ENCODE peak calls at places on chromosomes 12 and 14, in six cellular contexts. D, O, Y, B, C and Z are unnamed samples.

GRCh38 chr14:95337052-95337595 is 17.4 kb upstream of the CLMN start:
- DNase-seq in D (no peak), O (no peak), Y (no peak), B (no peak), C (no peak), Z (no peak)

GRCh38 chr12:126483145-126484068 is 1418.2 kb downstream of the AACS start:
- DNase-seq in D (no peak), O (peak), Y (no peak), B (no peak), C (no peak), Z (peak)

GRCh38 chr12:77087427-77087826 is 22.1 kb upstream of the E2F7 start:
- DNase-seq in D (no peak), O (no peak), Y (no peak), B (no peak), C (no peak), Z (no peak)

GRCh38 chr12:80299219-80299618 is 144.8 kb upstream of the PTPRQ start:
- DNase-seq in D (no peak), O (no peak), Y (no peak), B (no peak), C (no peak), Z (no peak)

GRCh38 chr14:64696355-64696844 is 7.8 kb upstream of the PLEKHG3 start:
- DNase-seq in D (no peak), O (no peak), Y (no peak), B (peak), C (no peak), Z (no peak)

GRCh38 chr14:101175731-101176534 is 272.4 kb upstream of the RTL1 start:
- DNase-seq in D (no peak), O (no peak), Y (no peak), B (no peak), C (no peak), Z (no peak)

GRCh38 chr12:114952573-114953196 is 268.7 kb upstream of the TBX3 start:
- DNase-seq in D (no peak), O (no peak), Y (no peak), B (no peak), C (peak), Z (no peak)

GRCh38 chr14:76329150-76329881 is 46.6 kb upstream of the ESRRB start:
- DNase-seq in D (no peak), O (peak), Y (no peak), B (no peak), C (no peak), Z (no peak)

GRCh38 chr14:91399868-91400640 is 17.6 kb downstream of the CCDC88C start:
- DNase-seq in D (no peak), O (no peak), Y (no peak), B (peak), C (no peak), Z (no peak)

GRCh38 chr14:33110737-33111443 is 172.2 kb downstream of the NPAS3 start:
- DNase-seq in D (no peak), O (no peak), Y (no peak), B (no peak), C (no peak), Z (no peak)

GRCh38 chr12:42761601-42762350 is 172.2 kb upstream of the PRICKLE1 start:
- DNase-seq in D (no peak), O (no peak), Y (no peak), B (no peak), C (no peak), Z (no peak)

GRCh38 chr12:53695148-53696138 is 19.6 kb upstream of the ATP5MC2 start:
- DNase-seq in D (peak), O (peak), Y (no peak), B (no peak), C (peak), Z (peak)

GRCh38 chr12:81161680-81162079 is 83.8 kb downstream of the ACSS3 start:
- DNase-seq in D (no peak), O (no peak), Y (no peak), B (no peak), C (no peak), Z (no peak)

GRCh38 chr12:96670334-96670899 is 181.0 kb downstream of the CFAP54 start:
- DNase-seq in D (no peak), O (no peak), Y (no peak), B (no peak), C (no peak), Z (no peak)

GRCh38 chr14:60650382-60650961 is 1.2 kb upstream of the SIX1 start:
- DNase-seq in D (no peak), O (peak), Y (peak), B (no peak), C (no peak), Z (no peak)

GRCh38 chr12:113061061-113061694 is 4.6 kb downstream of the DTX1 start:
- DNase-seq in D (no peak), O (no peak), Y (no peak), B (no peak), C (no peak), Z (no peak)

GRCh38 chr14:95683793-95684192 is 2.4 kb upstream of the TCL1B start:
- DNase-seq in D (no peak), O (peak), Y (no peak), B (peak), C (no peak), Z (peak)

GRCh38 chr12:23895792-23896218 is 53.7 kb downstream of the SOX5 start:
- DNase-seq in D (no peak), O (peak), Y (peak), B (no peak), C (no peak), Z (no peak)

GRCh38 chr12:121769831-121770301 is 23.6 kb downstream of the RHOF start:
- DNase-seq in D (no peak), O (no peak), Y (no peak), B (no peak), C (peak), Z (no peak)

GRCh38 chr12:31790759-31791158 is 61.9 kb upstream of the AMN1 start:
- DNase-seq in D (no peak), O (no peak), Y (no peak), B (no peak), C (no peak), Z (no peak)

GRCh38 chr14:54206477-54206876 is 190.3 kb upstream of the CDKN3 start:
- DNase-seq in D (peak), O (no peak), Y (no peak), B (no peak), C (no peak), Z (peak)

GRCh38 chr12:94152292-94153083 is 4.1 kb downstream of the PLXNC1 start:
- DNase-seq in D (no peak), O (no peak), Y (peak), B (no peak), C (no peak), Z (no peak)

GRCh38 chr12:119802472-119802871 is 74.6 kb downstream of the CIT start:
- DNase-seq in D (peak), O (peak), Y (no peak), B (no peak), C (peak), Z (no peak)

GRCh38 chr14:80239631-80240030 is 28.3 kb upstream of the DIO2 start:
- DNase-seq in D (no peak), O (no peak), Y (no peak), B (no peak), C (no peak), Z (no peak)

GRCh38 chr14:61322799-61323290 is 1.5 kb downstream of the PRKCH start:
- DNase-seq in D (no peak), O (no peak), Y (peak), B (peak), C (no peak), Z (peak)

GRCh38 chr12:21656931-21657335 is 709 bp downstream of the LDHB start:
- DNase-seq in D (no peak), O (peak), Y (no peak), B (peak), C (peak), Z (peak)

GRCh38 chr12:114013601-114014345 is 47.6 kb upstream of the RBM19 start:
- DNase-seq in D (no peak), O (peak), Y (peak), B (no peak), C (no peak), Z (peak)